ENCODE peak calls at places on chromosomes 3 and 15, in eight cellular contexts. One of them, this sample, is unnamed.

GRCh38 chr3:70049761-70050160 is 50.2 kb downstream of the SAMMSON start:
- DNase-seq in Daoy: peak
- DNase-seq in GM23248: peak
- DNase-seq in NCI-H1417: no peak
- DNase-seq in hepatocyte: peak
- DNase-seq in Ammon's horn: no peak
- DNase-seq in stimulated activated CD4-positive, alpha-beta T cell treated with anti-CD3 and anti-CD28 coated beads, Interleukin-15, amount 100 ng/mL, for 1 hour: no peak
- DNase-seq in CD8-positive, alpha-beta T cell: no peak
- DNase-seq in this sample: no peak

GRCh38 chr15:77816983-77817382 is 184.3 kb upstream of the LINGO1 start:
- DNase-seq in Daoy: no peak
- DNase-seq in GM23248: no peak
- DNase-seq in NCI-H1417: peak
- DNase-seq in hepatocyte: no peak
- DNase-seq in Ammon's horn: no peak
- DNase-seq in stimulated activated CD4-positive, alpha-beta T cell treated with anti-CD3 and anti-CD28 coated beads, Interleukin-15, amount 100 ng/mL, for 1 hour: no peak
- DNase-seq in CD8-positive, alpha-beta T cell: no peak
- DNase-seq in this sample: no peak

GRCh38 chr15:94295275-94295674 is 63.9 kb downstream of the MCTP2 start:
- DNase-seq in Daoy: no peak
- DNase-seq in GM23248: no peak
- DNase-seq in NCI-H1417: no peak
- DNase-seq in hepatocyte: no peak
- DNase-seq in Ammon's horn: no peak
- DNase-seq in stimulated activated CD4-positive, alpha-beta T cell treated with anti-CD3 and anti-CD28 coated beads, Interleukin-15, amount 100 ng/mL, for 1 hour: no peak
- DNase-seq in CD8-positive, alpha-beta T cell: no peak
- DNase-seq in this sample: no peak

GRCh38 chr3:66386925-66387650 is 113.7 kb downstream of the LRIG1 start:
- DNase-seq in Daoy: no peak
- DNase-seq in GM23248: no peak
- DNase-seq in NCI-H1417: no peak
- DNase-seq in hepatocyte: no peak
- DNase-seq in Ammon's horn: peak
- DNase-seq in stimulated activated CD4-positive, alpha-beta T cell treated with anti-CD3 and anti-CD28 coated beads, Interleukin-15, amount 100 ng/mL, for 1 hour: no peak
- DNase-seq in CD8-positive, alpha-beta T cell: peak
- DNase-seq in this sample: no peak

GRCh38 chr3:193982258-193982659 is 153.7 kb upstream of the HES1 start:
- DNase-seq in Daoy: peak
- DNase-seq in GM23248: peak
- DNase-seq in NCI-H1417: no peak
- DNase-seq in hepatocyte: no peak
- DNase-seq in Ammon's horn: peak
- DNase-seq in stimulated activated CD4-positive, alpha-beta T cell treated with anti-CD3 and anti-CD28 coated beads, Interleukin-15, amount 100 ng/mL, for 1 hour: no peak
- DNase-seq in CD8-positive, alpha-beta T cell: no peak
- DNase-seq in this sample: peak

GRCh38 chr15:48865387-48866079 is 12.4 kb upstream of the EID1 start:
- DNase-seq in Daoy: peak
- DNase-seq in GM23248: peak
- DNase-seq in NCI-H1417: peak
- DNase-seq in hepatocyte: peak
- DNase-seq in Ammon's horn: no peak
- DNase-seq in stimulated activated CD4-positive, alpha-beta T cell treated with anti-CD3 and anti-CD28 coated beads, Interleukin-15, amount 100 ng/mL, for 1 hour: no peak
- DNase-seq in CD8-positive, alpha-beta T cell: no peak
- DNase-seq in this sample: no peak

GRCh38 chr3:36295206-36295760 is 85.0 kb upstream of the STAC start:
- DNase-seq in Daoy: no peak
- DNase-seq in GM23248: no peak
- DNase-seq in NCI-H1417: no peak
- DNase-seq in hepatocyte: peak
- DNase-seq in Ammon's horn: no peak
- DNase-seq in stimulated activated CD4-positive, alpha-beta T cell treated with anti-CD3 and anti-CD28 coated beads, Interleukin-15, amount 100 ng/mL, for 1 hour: no peak
- DNase-seq in CD8-positive, alpha-beta T cell: no peak
- DNase-seq in this sample: no peak

GRCh38 chr3:168248383-168249047 is 152.8 kb upstream of the GOLIM4 start:
- DNase-seq in Daoy: peak
- DNase-seq in GM23248: peak
- DNase-seq in NCI-H1417: peak
- DNase-seq in hepatocyte: peak
- DNase-seq in Ammon's horn: peak
- DNase-seq in stimulated activated CD4-positive, alpha-beta T cell treated with anti-CD3 and anti-CD28 coated beads, Interleukin-15, amount 100 ng/mL, for 1 hour: no peak
- DNase-seq in CD8-positive, alpha-beta T cell: no peak
- DNase-seq in this sample: peak

GRCh38 chr3:110296885-110297284 is 774.7 kb upstream of the NECTIN3 start:
- DNase-seq in Daoy: no peak
- DNase-seq in GM23248: peak
- DNase-seq in NCI-H1417: no peak
- DNase-seq in hepatocyte: no peak
- DNase-seq in Ammon's horn: no peak
- DNase-seq in stimulated activated CD4-positive, alpha-beta T cell treated with anti-CD3 and anti-CD28 coated beads, Interleukin-15, amount 100 ng/mL, for 1 hour: no peak
- DNase-seq in CD8-positive, alpha-beta T cell: no peak
- DNase-seq in this sample: no peak

GRCh38 chr15:36960947-36961227 is 139.5 kb downstream of the MEIS2 start:
- DNase-seq in Daoy: no peak
- DNase-seq in GM23248: no peak
- DNase-seq in NCI-H1417: no peak
- DNase-seq in hepatocyte: no peak
- DNase-seq in Ammon's horn: no peak
- DNase-seq in stimulated activated CD4-positive, alpha-beta T cell treated with anti-CD3 and anti-CD28 coated beads, Interleukin-15, amount 100 ng/mL, for 1 hour: no peak
- DNase-seq in CD8-positive, alpha-beta T cell: no peak
- DNase-seq in this sample: no peak